ENCODE peak calls at places on chromosomes 1 and 21, in nine cellular contexts. A, K, V, I, N, P, R, E and B are unnamed samples.

GRCh38 chr1:7298749-7299151 is 472.3 kb upstream of the VAMP3 start:
- DNase-seq in A (no peak), K (no peak), V (peak), I (no peak), N (peak), P (peak), R (no peak), E (no peak), B (no peak)

GRCh38 chr1:99956755-99957154 is 13.0 kb upstream of the SLC35A3 start:
- DNase-seq in A (no peak), K (no peak), V (no peak), I (no peak), N (peak), P (no peak), R (no peak), E (no peak), B (no peak)

GRCh38 chr1:220331318-220331717 is 59.1 kb upstream of the RAB3GAP2 start:
- DNase-seq in A (no peak), K (no peak), V (no peak), I (no peak), N (no peak), P (no peak), R (no peak), E (no peak), B (no peak)

GRCh38 chr1:180905927-180906326 is 6.8 kb upstream of the KIAA1614 start:
- DNase-seq in A (no peak), K (no peak), V (no peak), I (no peak), N (no peak), P (no peak), R (no peak), E (no peak), B (no peak)

GRCh38 chr1:6241887-6242740 is 1.9 kb upstream of the HES3 start:
- DNase-seq in A (no peak), K (no peak), V (no peak), I (no peak), N (no peak), P (no peak), R (no peak), E (no peak), B (no peak)

GRCh38 chr1:156852414-156852874 is 6.5 kb downstream of the INSRR start:
- DNase-seq in A (peak), K (peak), V (peak), I (peak), N (peak), P (no peak), R (peak), E (peak), B (no peak)

GRCh38 chr1:239056940-239057339 is 329.4 kb upstream of the CHRM3 start:
- DNase-seq in A (no peak), K (no peak), V (no peak), I (no peak), N (no peak), P (no peak), R (no peak), E (no peak), B (no peak)

GRCh38 chr1:80375662-80376061 is 1369.1 kb upstream of the ADGRL4 start:
- DNase-seq in A (no peak), K (no peak), V (peak), I (no peak), N (peak), P (no peak), R (no peak), E (no peak), B (no peak)

GRCh38 chr1:36658838-36659237 is 176.1 kb upstream of the CSF3R start:
- DNase-seq in A (no peak), K (no peak), V (no peak), I (no peak), N (no peak), P (no peak), R (no peak), E (no peak), B (no peak)

GRCh38 chr1:217188280-217189235 is 442.3 kb downstream of the GPATCH2 start:
- DNase-seq in A (no peak), K (no peak), V (no peak), I (peak), N (no peak), P (no peak), R (no peak), E (no peak), B (no peak)

GRCh38 chr1:50978144-50978851 is 8.3 kb downstream of the CDKN2C start:
- DNase-seq in A (peak), K (peak), V (peak), I (peak), N (peak), P (no peak), R (peak), E (peak), B (peak)

GRCh38 chr21:46498335-46499050 is 39.8 kb downstream of the DIP2A start:
- DNase-seq in A (no peak), K (no peak), V (no peak), I (no peak), N (peak), P (no peak), R (no peak), E (no peak), B (no peak)

GRCh38 chr1:194081444-194081843 is 895.0 kb upstream of the B3GALT2 start:
- DNase-seq in A (no peak), K (no peak), V (no peak), I (no peak), N (no peak), P (no peak), R (no peak), E (no peak), B (peak)

GRCh38 chr1:183670169-183670568 is 17.1 kb upstream of the APOBEC4 start:
- DNase-seq in A (no peak), K (no peak), V (no peak), I (no peak), N (no peak), P (no peak), R (no peak), E (no peak), B (no peak)

GRCh38 chr1:198462365-198463025 is 78.0 kb downstream of the ATP6V1G3 start:
- DNase-seq in A (no peak), K (no peak), V (no peak), I (no peak), N (peak), P (no peak), R (no peak), E (no peak), B (no peak)

GRCh38 chr1:178126790-178127189 is 32.9 kb downstream of the RASAL2 start:
- DNase-seq in A (no peak), K (no peak), V (peak), I (no peak), N (peak), P (no peak), R (peak), E (no peak), B (no peak)

GRCh38 chr1:2583331-2583791 is 3.2 kb upstream of the PRXL2B start:
- DNase-seq in A (no peak), K (no peak), V (no peak), I (no peak), N (no peak), P (no peak), R (no peak), E (no peak), B (no peak)

GRCh38 chr1:21293537-21294265 is 3.4 kb upstream of the ECE1 start:
- DNase-seq in A (no peak), K (no peak), V (no peak), I (no peak), N (no peak), P (no peak), R (no peak), E (no peak), B (no peak)

GRCh38 chr1:6006882-6007281 is 14.7 kb upstream of the NPHP4 start:
- DNase-seq in A (no peak), K (peak), V (no peak), I (peak), N (no peak), P (peak), R (no peak), E (peak), B (no peak)

GRCh38 chr1:150970818-150971582 is 3.6 kb downstream of the CERS2 start:
- DNase-seq in A (peak), K (peak), V (no peak), I (peak), N (peak), P (peak), R (peak), E (peak), B (peak)

GRCh38 chr1:42753070-42753469 is 13.0 kb upstream of the CLDN19 start:
- DNase-seq in A (no peak), K (no peak), V (no peak), I (no peak), N (peak), P (no peak), R (no peak), E (no peak), B (no peak)

GRCh38 chr1:111236806-111237205 is 9.3 kb downstream of the CHI3L2 start:
- DNase-seq in A (no peak), K (no peak), V (no peak), I (no peak), N (no peak), P (no peak), R (no peak), E (no peak), B (no peak)

GRCh38 chr1:45802343-45803298 is 791 bp upstream of the MAST2 start:
- DNase-seq in A (peak), K (peak), V (peak), I (peak), N (peak), P (peak), R (peak), E (peak), B (peak)

GRCh38 chr1:160576430-160576829 is 2.9 kb downstream of the CD84 start:
- DNase-seq in A (no peak), K (no peak), V (no peak), I (no peak), N (no peak), P (no peak), R (no peak), E (no peak), B (no peak)

GRCh38 chr1:47491341-47491753 is 53.5 kb downstream of the FOXD2 start:
- DNase-seq in A (no peak), K (no peak), V (no peak), I (peak), N (no peak), P (no peak), R (no peak), E (no peak), B (no peak)

GRCh38 chr1:227753999-227754764 is 18.9 kb downstream of the SNAP47 start:
- DNase-seq in A (peak), K (no peak), V (no peak), I (peak), N (peak), P (peak), R (peak), E (no peak), B (no peak)

GRCh38 chr1:110746644-110747259 is 72.0 kb upstream of the KCNA3 start:
- DNase-seq in A (peak), K (no peak), V (peak), I (peak), N (peak), P (no peak), R (peak), E (peak), B (peak)

GRCh38 chr1:26358411-26359384 is 4.8 kb upstream of the CRYBG2 start:
- DNase-seq in A (peak), K (no peak), V (peak), I (no peak), N (no peak), P (no peak), R (no peak), E (peak), B (no peak)

GRCh38 chr1:184457500-184457899 is 70.7 kb downstream of the C1orf21 start:
- DNase-seq in A (no peak), K (no peak), V (no peak), I (no peak), N (peak), P (no peak), R (no peak), E (no peak), B (no peak)

GRCh38 chr1:205505791-205506190 is 1.3 kb downstream of the CDK18 start:
- DNase-seq in A (peak), K (peak), V (no peak), I (peak), N (no peak), P (no peak), R (peak), E (peak), B (no peak)
- TF ChIP-seq POLR2A in A (no peak), K (no peak), V (no peak), I (peak), N (no peak), P (no peak), R (no peak), E (no peak), B (no peak)

GRCh38 chr1:58780586-58781452 is 3.0 kb downstream of the JUN start:
- DNase-seq in A (no peak), K (no peak), V (peak), I (no peak), N (peak), P (no peak), R (no peak), E (peak), B (peak)
- TF ChIP-seq POLR2A in A (peak), K (peak), V (no peak), I (no peak), N (no peak), P (no peak), R (no peak), E (peak), B (no peak)

DNA sequence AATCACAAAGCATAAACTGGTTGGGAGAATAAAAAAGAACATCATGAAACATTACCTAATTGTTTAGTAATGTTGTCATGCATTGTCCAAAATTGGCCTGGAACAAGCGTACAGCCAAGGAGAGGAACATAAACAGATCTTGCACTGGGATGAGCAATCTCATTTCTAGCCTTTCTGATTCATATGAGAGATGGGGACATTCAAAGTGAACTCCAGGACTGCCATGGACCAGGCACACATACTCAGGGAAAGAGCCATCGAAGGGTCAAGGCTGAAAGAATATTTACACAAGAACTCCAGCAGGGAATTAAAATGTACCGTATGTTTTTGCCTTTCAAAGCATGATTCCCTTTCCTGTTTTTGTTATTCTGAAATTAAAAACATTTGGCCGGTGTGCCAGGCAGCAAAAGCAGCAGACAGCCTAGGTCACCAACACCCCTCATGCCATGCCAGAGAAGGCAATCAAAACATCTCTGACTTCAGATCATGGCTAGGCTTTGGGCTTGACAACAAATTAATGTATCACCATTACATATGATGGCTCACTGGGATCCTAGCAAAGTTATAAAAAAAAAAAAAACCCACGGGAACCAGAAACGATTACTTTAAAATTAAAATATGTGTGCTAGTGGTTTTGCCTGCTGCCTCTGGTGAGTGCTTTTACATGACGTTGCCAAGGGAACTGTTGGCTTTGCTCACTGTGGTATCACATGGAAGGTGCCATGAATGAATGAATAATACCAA is 159.8 kb downstream of the TGFBR3 start:
- DNase-seq in A (peak), K (peak), V (no peak), I (no peak), N (peak), P (no peak), R (peak), E (no peak), B (no peak)
- TF ChIP-seq POLR2A in A (no peak), K (no peak), V (no peak), I (no peak), N (no peak), P (no peak), R (peak), E (no peak), B (no peak)

GRCh38 chr1:32352831-32353383 is 9.4 kb downstream of the FAM229A start:
- DNase-seq in A (no peak), K (no peak), V (no peak), I (no peak), N (no peak), P (no peak), R (no peak), E (no peak), B (no peak)

GRCh38 chr1:32353431-32353830 is 8.9 kb downstream of the FAM229A start:
- DNase-seq in A (no peak), K (no peak), V (no peak), I (no peak), N (no peak), P (no peak), R (no peak), E (no peak), B (no peak)

GRCh38 chr1:32350785-32351076 is 11.6 kb downstream of the FAM229A start:
- DNase-seq in A (no peak), K (no peak), V (no peak), I (no peak), N (no peak), P (no peak), R (no peak), E (no peak), B (no peak)

GRCh38 chr1:32351077-32351858 is 11.0 kb downstream of the FAM229A start:
- DNase-seq in A (peak), K (peak), V (peak), I (peak), N (peak), P (peak), R (peak), E (peak), B (peak)

DNA sequence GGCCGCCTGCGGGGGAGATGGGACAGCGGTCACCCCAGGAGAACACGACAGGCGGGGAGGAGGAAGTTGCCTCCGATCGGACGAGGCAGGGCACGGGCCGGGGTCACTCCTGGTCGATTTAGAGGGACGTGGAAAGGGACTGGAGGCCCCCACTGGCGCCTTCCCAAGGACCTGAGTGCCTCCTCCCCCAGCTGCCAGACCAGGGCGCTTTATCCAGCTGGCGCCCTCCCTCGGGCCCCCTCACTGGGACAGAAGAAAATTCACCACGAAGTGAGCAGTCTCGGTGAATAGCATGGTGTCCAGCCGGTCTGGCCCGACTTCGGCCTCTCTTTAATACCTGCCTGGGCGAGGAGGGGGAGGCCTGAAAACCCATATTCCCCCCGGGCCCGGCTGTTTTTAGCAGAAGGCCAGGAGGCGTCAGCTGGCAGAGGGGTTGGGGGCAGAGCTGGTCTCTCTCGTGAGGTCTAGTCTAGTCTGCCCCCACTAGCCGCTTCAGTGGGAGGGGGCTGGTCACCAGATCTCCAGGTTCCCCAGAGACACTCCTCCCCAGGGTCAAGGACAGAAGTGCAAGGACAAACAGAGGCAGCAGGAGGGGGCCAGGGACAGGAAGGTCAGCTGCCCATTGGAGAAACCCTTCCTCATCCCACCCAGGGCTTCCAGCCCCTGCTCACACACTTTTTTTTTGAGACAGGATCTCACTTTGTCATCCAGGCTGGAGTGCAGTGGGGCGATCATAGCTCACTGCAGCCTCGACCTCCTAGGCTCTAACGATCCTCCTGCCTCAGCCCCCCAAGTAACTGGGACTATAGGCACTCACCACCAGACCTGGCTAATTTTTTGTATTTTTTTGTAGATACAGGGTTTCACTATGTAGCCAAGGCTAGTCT is 10.2 kb downstream of the FAM229A start:
- DNase-seq in A (peak), K (peak), V (peak), I (peak), N (peak), P (no peak), R (peak), E (peak), B (peak)
- TF ChIP-seq POLR2A in A (peak), K (no peak), V (no peak), I (no peak), N (no peak), P (no peak), R (no peak), E (peak), B (peak)

GRCh38 chr1:231526536-231526935 is 1.9 kb upstream of the TSNAX start:
- DNase-seq in A (no peak), K (no peak), V (no peak), I (no peak), N (no peak), P (no peak), R (no peak), E (no peak), B (no peak)

GRCh38 chr1:231527586-231528174 is 789 bp upstream of the TSNAX start:
- DNase-seq in A (no peak), K (no peak), V (no peak), I (peak), N (no peak), P (no peak), R (no peak), E (no peak), B (no peak)

GRCh38 chr1:231533240-231533639 is 4.8 kb downstream of the TSNAX start:
- DNase-seq in A (no peak), K (no peak), V (no peak), I (no peak), N (no peak), P (no peak), R (no peak), E (no peak), B (no peak)

GRCh38 chr1:231523816-231524215 is 4.7 kb upstream of the TSNAX start:
- DNase-seq in A (no peak), K (no peak), V (no peak), I (no peak), N (peak), P (no peak), R (no peak), E (no peak), B (no peak)

GRCh38 chr1:231528175-231529029 is at the start of gene TSNAX:
- DNase-seq in A (peak), K (peak), V (peak), I (peak), N (peak), P (peak), R (peak), E (peak), B (peak)
- TF ChIP-seq POLR2A in A (peak), K (peak), V (peak), I (peak), N (peak), P (peak), R (peak), E (peak), B (peak)

GRCh38 chr1:234538930-234539649 is 60.1 kb upstream of the TARBP1 start:
- DNase-seq in A (no peak), K (peak), V (no peak), I (peak), N (no peak), P (no peak), R (peak), E (no peak), B (no peak)
- TF ChIP-seq POLR2A in A (no peak), K (no peak), V (no peak), I (peak), N (no peak), P (no peak), R (no peak), E (no peak), B (no peak)

GRCh38 chr1:221634010-221634409 is 107.9 kb downstream of the DUSP10 start:
- DNase-seq in A (no peak), K (no peak), V (no peak), I (no peak), N (no peak), P (no peak), R (no peak), E (no peak), B (no peak)
- TF ChIP-seq POLR2A in A (no peak), K (no peak), V (no peak), I (no peak), N (no peak), P (no peak), R (no peak), E (no peak), B (no peak)

DNA sequence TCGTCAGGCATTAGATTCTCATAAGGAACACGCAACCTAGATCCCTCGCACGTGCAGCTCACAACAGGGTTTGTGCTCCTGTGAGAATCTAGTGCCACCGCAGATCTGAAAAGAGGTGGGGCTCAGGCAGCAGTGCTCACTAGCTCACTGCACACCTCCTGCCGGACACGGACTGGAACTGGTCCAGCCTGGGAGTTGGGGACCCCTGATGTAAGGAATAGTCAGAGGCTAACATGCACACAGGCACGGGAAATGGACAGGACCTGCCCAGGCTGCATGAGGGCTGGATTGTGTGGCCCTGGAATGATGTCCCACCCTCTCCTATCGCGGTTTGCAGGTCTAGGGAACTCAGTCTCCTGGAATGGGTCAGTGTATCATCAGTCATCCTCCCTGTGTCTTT is 23.2 kb upstream of the MX1 start:
- DNase-seq in A (no peak), K (no peak), V (no peak), I (peak), N (no peak), P (peak), R (no peak), E (no peak), B (no peak)
- TF ChIP-seq POLR2A in A (no peak), K (no peak), V (no peak), I (no peak), N (no peak), P (no peak), R (no peak), E (no peak), B (no peak)